ENCODE peak calls at places on chromosomes 3 and 15, in seven cellular contexts. H, L, J, K, X, A and Y are unnamed samples.

GRCh38 chr3:138296639-138297038 is 33.0 kb downstream of the NME9 start:
- DNase-seq in J (no peak), A (no peak), K (no peak), L (no peak), H (no peak), X (no peak), Y (no peak)

GRCh38 chr3:13132281-13132680 is 59.1 kb upstream of the IQSEC1 start:
- DNase-seq in L (no peak), H (no peak), A (no peak), X (no peak), J (no peak), K (no peak), Y (no peak)

GRCh38 chr15:66878761-66879160 is 176.7 kb downstream of the SMAD6 start:
- DNase-seq in J (no peak), K (no peak), A (no peak), X (no peak), L (no peak), H (no peak), Y (no peak)

GRCh38 chr15:87843312-87843711 is 413.2 kb downstream of the NTRK3 start:
- DNase-seq in K (no peak), X (no peak), A (no peak), L (no peak), H (no peak), J (no peak), Y (no peak)

GRCh38 chr3:181133832-181134231 is 144.3 kb upstream of the DNAJC19 start:
- DNase-seq in L (no peak), K (no peak), H (no peak), X (no peak), J (no peak), A (no peak), Y (no peak)

GRCh38 chr15:49085696-49086459 is 39.6 kb upstream of the SECISBP2L start:
- DNase-seq in L (no peak), A (no peak), J (peak; percentile 69), K (no peak), X (no peak), H (no peak), Y (no peak)

GRCh38 chr15:66724732-66725467 is 22.9 kb downstream of the SMAD6 start:
- DNase-seq in H (no peak), K (no peak), L (no peak), J (peak; percentile 91), X (no peak), A (no peak), Y (no peak)

GRCh38 chr15:81133782-81134461 is at the start of gene CFAP161:
- DNase-seq in A (no peak), L (peak; percentile 73), H (no peak), X (peak; percentile 85), J (peak; percentile 91), K (peak; percentile 86), Y (no peak)

GRCh38 chr3:150920236-150920635 is 15.0 kb upstream of the MINDY4B start:
- DNase-seq in K (peak; percentile 6), X (no peak), H (no peak), L (no peak), A (no peak), J (no peak), Y (no peak)

GRCh38 chr3:172098698-172099494 is 59.5 kb downstream of the FNDC3B start:
- DNase-seq in K (no peak), L (no peak), A (no peak), J (no peak), H (no peak), X (no peak), Y (no peak)

GRCh38 chr3:168794427-168794826 is 698.7 kb upstream of the GOLIM4 start:
- DNase-seq in J (no peak), L (no peak), A (no peak), H (no peak), K (peak; percentile 2), X (no peak), Y (no peak)

GRCh38 chr3:16824085-16824696 is 60.6 kb upstream of the PLCL2 start:
- DNase-seq in A (peak; percentile 69), J (no peak), L (no peak), X (no peak), K (no peak), H (peak; percentile 48), Y (no peak)

GRCh38 chr15:31480356-31481058 is 153.9 kb downstream of the KLF13 start:
- DNase-seq in X (no peak), A (no peak), L (no peak), H (no peak), K (no peak), J (no peak), Y (no peak)

GRCh38 chr15:63073497-63074172 is 31.1 kb downstream of the TPM1 start:
- DNase-seq in L (no peak), X (peak; percentile 52), K (no peak), H (no peak), A (no peak), J (no peak), Y (no peak)

GRCh38 chr15:45378149-45378912 is at the start of gene GATM:
- DNase-seq in J (peak; percentile 91), X (peak; percentile 94), A (no peak), L (peak; percentile 74), H (peak; percentile 10), K (peak; percentile 86), Y (no peak)

GRCh38 chr3:74575857-74576256 is 38.6 kb downstream of the CNTN3 start:
- DNase-seq in X (no peak), J (no peak), L (no peak), K (no peak), A (no peak), H (no peak), Y (no peak)

GRCh38 chr3:48532271-48532973 is 24.2 kb downstream of the PFKFB4 start:
- DNase-seq in A (no peak), L (no peak), K (no peak), X (no peak), H (no peak), J (no peak), Y (no peak)

GRCh38 chr3:153162513-153163348 is 705 bp downstream of the RAP2B start:
- DNase-seq in A (peak; percentile 43), X (peak; percentile 72), K (peak; percentile 49), L (peak; percentile 13), J (peak; percentile 65), H (peak; percentile 40), Y (peak; percentile 12)

GRCh38 chr15:53401503-53401902 is 358.0 kb downstream of the WDR72 start:
- DNase-seq in L (no peak), J (no peak), X (no peak), K (no peak), H (no peak), A (no peak), Y (no peak)

GRCh38 chr3:172357850-172358754 is 90.2 kb downstream of the GHSR start:
- DNase-seq in J (peak; percentile 41), H (no peak), L (no peak), X (peak; percentile 86), A (no peak), K (peak; percentile 49), Y (no peak)

GRCh38 chr15:69338535-69339213 is 40.0 kb downstream of the PAQR5 start:
- DNase-seq in L (no peak), J (no peak), K (no peak), H (no peak), X (peak; percentile 65), A (no peak), Y (no peak)

GRCh38 chr15:69434236-69434635 is 18.4 kb upstream of the RPLP1 start:
- DNase-seq in K (no peak), A (no peak), H (no peak), J (no peak), X (no peak), L (no peak), Y (no peak)

GRCh38 chr15:31474059-31474868 is 147.6 kb downstream of the KLF13 start:
- DNase-seq in L (no peak), A (no peak), K (no peak), H (peak; percentile 22), J (no peak), X (no peak), Y (no peak)

GRCh38 chr3:37607604-37608003 is 254.1 kb upstream of the CTDSPL start:
- DNase-seq in H (no peak), L (no peak), J (no peak), A (no peak), K (no peak), X (no peak), Y (no peak)

GRCh38 chr3:97010881-97011657 is 196.7 kb downstream of the EPHA6 start:
- DNase-seq in K (no peak), J (no peak), H (no peak), X (no peak), A (no peak), L (no peak), Y (no peak)

GRCh38 chr3:57556459-57557087 is 499 bp downstream of the PDE12 start:
- DNase-seq in L (no peak), X (peak; percentile 64), J (peak; percentile 56), K (peak; percentile 43), H (no peak), A (peak; percentile 40), Y (peak; percentile 17)
- H3K4me1 ChIP-seq in L (peaks cover 43% of the 10 kb centered on the region), X (peaks cover 31% of the 10 kb centered on the region), J (peaks cover 33% of the 10 kb centered on the region), K (peaks cover 1% of the 10 kb centered on the region), H (peaks cover 49% of the 10 kb centered on the region), A (peaks cover 52% of the 10 kb centered on the region), Y (peaks cover 25% of the 10 kb centered on the region)

DNA sequence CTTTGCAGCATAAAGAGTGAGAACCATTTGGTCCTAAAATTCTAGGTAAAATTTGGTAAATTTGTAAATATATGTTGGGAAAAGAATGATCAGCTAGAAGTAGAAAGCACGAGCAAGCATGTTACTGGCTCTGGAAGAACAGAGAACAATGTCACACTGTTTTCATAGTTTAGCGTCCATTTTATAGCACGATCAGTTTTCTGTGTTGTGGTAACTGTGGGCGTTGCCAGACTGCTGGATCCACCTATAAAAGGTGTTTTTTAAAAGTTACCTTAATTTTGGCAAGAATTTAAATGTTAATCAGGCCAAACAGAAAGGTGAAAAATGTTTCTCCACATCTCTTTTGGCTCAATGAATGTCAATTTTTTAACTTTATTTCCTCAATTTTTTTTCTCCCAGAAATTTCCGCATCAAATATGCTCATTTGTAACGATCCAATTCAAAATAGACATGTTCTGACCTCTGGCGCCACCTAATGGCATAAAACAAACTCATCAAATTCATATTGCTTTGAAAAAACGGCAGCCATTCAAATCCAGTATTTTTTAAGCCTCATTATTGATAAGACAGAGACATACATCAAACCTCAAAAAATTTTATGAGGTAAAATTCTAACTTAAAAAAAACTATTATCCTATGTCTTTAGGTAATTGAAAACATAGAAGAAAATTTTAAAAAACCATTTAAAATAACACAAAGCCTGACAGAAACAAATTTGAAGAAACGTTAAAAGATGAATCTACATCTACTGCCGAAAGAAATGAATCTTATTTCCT is 5.5 kb upstream of the GP5 start:
- DNase-seq in K (peak; percentile 75), J (peak; percentile 88), L (peak; percentile 48), H (peak; percentile 42), A (peak; percentile 56), X (peak; percentile 74), Y (no peak)
- H3K4me1 ChIP-seq in K (peaks cover 4% of the 10 kb centered on the region), J (no peaks in the 10 kb centered on the region), L (no peaks in the 10 kb centered on the region), H (peaks cover 9% of the 10 kb centered on the region), A (peaks cover 8% of the 10 kb centered on the region), X (no peaks in the 10 kb centered on the region), Y (no peaks in the 10 kb centered on the region)

GRCh38 chr3:101535221-101535620 is 22.2 kb upstream of the SENP7 start:
- DNase-seq in X (no peak), L (no peak), K (no peak), A (no peak), H (no peak), J (no peak), Y (no peak)
- H3K4me1 ChIP-seq in X (no peaks in the 10 kb centered on the region), L (no peaks in the 10 kb centered on the region), K (no peaks in the 10 kb centered on the region), A (no peaks in the 10 kb centered on the region), H (peaks cover 27% of the 10 kb centered on the region), J (no peaks in the 10 kb centered on the region), Y (peaks cover 13% of the 10 kb centered on the region)

GRCh38 chr3:129661766-129662165 is 55.3 kb upstream of the PLXND1 start:
- DNase-seq in L (no peak), A (no peak), X (no peak), H (no peak), J (no peak), K (no peak), Y (no peak)
- H3K4me1 ChIP-seq in L (peaks cover 39% of the 10 kb centered on the region), A (peaks cover 14% of the 10 kb centered on the region), X (peaks cover 64% of the 10 kb centered on the region), H (no peaks in the 10 kb centered on the region), J (peaks cover 50% of the 10 kb centered on the region), K (no peaks in the 10 kb centered on the region), Y (no peaks in the 10 kb centered on the region)

GRCh38 chr15:85480923-85481322 is 100.5 kb downstream of the AKAP13 start:
- DNase-seq in K (no peak), H (no peak), A (no peak), X (no peak), L (no peak), J (no peak), Y (no peak)
- H3K4me1 ChIP-seq in K (peaks cover 23% of the 10 kb centered on the region), H (peaks cover 43% of the 10 kb centered on the region), A (peaks cover 3% of the 10 kb centered on the region), X (peaks cover 44% of the 10 kb centered on the region), L (peaks cover 63% of the 10 kb centered on the region), J (peaks cover 36% of the 10 kb centered on the region), Y (peaks cover 11% of the 10 kb centered on the region)